ENCODE peak calls at places on chromosomes 3 and 15, in nine cellular contexts. C is prostate gland, S is Panc1, R is mesenchymal stem cell, J is brain microvascular endothelial cell, O is coronary artery, K is breast epithelium, F is upper lobe of right lung, W is HCT116. U is an unnamed sample.

GRCh38 chr3:113151475-113152031 is 59.8 kb upstream of the BOC start:
- DNase-seq in S (no peak), R (peak; percentile 96), J (no peak), W (no peak), C (no peak), K (no peak), O (no peak), F (no peak), U (peak; percentile 69)

GRCh38 chr15:81304226-81304625 is 19.7 kb downstream of the STARD5 start:
- DNase-seq in F (peak; percentile 25), K (no peak), C (no peak), R (peak; percentile 82), O (no peak), S (no peak), W (no peak), J (peak; percentile 68), U (peak; percentile 80)

GRCh38 chr3:146142757-146143156 is 18.2 kb downstream of the PLOD2 start:
- DNase-seq in F (no peak), C (no peak), O (no peak), W (no peak), R (peak; percentile 89), J (peak; percentile 64), S (no peak), K (no peak), U (peak; percentile 75)

GRCh38 chr15:71171195-71171594 is 55.9 kb downstream of the THSD4 start:
- DNase-seq in R (no peak), W (no peak), F (no peak), J (no peak), C (no peak), K (no peak), O (no peak), S (no peak), U (no peak)

GRCh38 chr3:41881233-41881821 is 80.6 kb downstream of the ULK4 start:
- DNase-seq in C (peak; percentile 30), S (peak; percentile 10), O (no peak), K (no peak), J (peak; percentile 16), W (no peak), F (no peak), R (peak; percentile 47), U (peak; percentile 3)

GRCh38 chr15:41332788-41333527 is at the start of gene NUSAP1:
- DNase-seq in F (no peak), S (no peak), R (no peak), W (no peak), K (no peak), C (no peak), J (no peak), O (no peak), U (no peak)

GRCh38 chr3:126961191-126961790 is 21.6 kb upstream of the PLXNA1 start:
- DNase-seq in O (peak; percentile 85), C (peak; percentile 55), S (no peak), K (peak; percentile 52), J (peak; percentile 20), W (no peak), F (peak; percentile 68), R (peak; percentile 35), U (peak; percentile 30)

GRCh38 chr3:139533781-139534443 is 5.6 kb downstream of the RBP1 start:
- DNase-seq in J (peak; percentile 92), W (peak; percentile 69), F (no peak), C (no peak), S (no peak), R (peak; percentile 4), O (no peak), K (no peak), U (peak; percentile 86)

DNA sequence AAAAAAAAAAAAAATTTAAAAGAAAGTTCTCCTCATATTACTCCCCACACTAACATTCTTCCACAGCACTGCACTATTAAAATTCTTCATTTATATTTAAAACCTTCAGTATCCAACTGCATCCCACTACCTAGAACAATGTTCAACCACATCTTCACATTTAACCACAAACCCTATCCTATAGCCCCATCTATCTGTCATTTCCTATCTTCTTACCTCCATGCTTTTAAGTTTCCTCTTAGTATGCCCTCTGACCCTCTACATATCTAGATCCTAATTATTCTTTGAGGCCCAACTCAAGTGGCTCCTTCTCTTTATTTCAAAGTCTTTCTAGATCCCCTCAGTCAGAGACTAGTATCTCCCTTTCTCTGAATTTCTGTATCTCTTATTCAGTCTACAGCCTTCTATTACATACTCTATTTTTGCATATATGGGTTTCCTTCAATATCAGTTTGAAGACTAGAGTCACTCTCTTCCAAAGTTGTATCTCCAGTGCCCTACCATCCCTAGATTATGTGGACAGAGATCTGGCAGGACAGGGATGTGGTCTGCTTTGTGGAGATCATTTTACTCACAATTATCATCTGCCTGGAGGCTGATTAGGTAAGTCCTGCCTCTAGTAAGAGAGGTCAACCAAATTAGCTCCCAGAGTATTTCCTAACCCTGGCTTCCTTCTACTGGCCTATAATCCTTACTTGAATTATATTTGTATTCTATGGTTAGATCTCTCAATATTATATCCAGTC is 1.4 kb downstream of the CIAO2A start:
- DNase-seq in O (no peak), S (no peak), F (no peak), K (no peak), R (no peak), W (no peak), C (no peak), J (no peak), U (no peak)
- H3K27ac ChIP-seq in O (no peak overlapping the region), S (peak overlapping the region; percentile 99), F (peak overlapping the region; percentile 90), K (no peak overlapping the region), R (no peak overlapping the region), W (peak overlapping the region; percentile 65), C (peak overlapping the region; percentile 90), J (no peak overlapping the region), U (no peak overlapping the region)

DNA sequence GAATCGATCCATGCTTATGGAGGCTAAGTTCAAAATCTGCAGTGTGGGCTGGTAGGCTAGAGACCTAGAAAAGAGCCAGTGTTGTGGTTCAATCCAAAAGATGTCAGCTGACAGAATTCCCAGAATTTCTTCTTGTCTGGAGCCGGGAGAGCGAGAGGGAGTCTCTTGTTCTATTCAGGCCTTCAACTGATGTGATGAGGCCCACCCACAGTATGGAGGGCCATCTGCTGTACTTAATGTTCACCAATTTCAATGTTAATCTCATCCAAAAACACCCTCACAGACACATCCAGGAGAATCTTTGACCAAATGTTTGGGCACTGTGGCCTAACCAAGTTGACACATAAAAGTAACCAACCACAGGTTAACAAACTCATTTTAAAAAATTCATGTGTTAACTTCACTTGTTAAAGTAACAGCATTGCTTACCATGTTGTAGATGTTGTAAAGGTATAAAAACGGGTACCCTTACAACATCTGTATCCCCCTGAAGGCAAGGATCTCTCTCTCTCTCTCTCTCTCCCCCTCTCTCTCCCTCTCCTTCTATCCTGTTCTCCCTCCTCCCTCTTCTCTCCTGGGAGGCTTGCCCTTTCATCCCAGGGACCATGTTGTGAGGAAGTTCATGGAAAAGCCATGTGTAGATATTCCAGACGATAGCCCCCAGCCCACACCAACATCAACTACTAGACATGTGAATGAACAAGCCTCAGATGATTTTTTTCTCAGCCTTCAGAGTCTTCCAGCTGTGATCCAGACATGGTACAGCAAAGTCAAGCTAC is 66.4 kb upstream of the CHD2 start:
- DNase-seq in J (no peak), R (no peak), O (no peak), F (no peak), W (no peak), C (no peak), S (no peak), K (no peak), U (no peak)
- H3K27ac ChIP-seq in J (no peak overlapping the region), R (peak overlapping the region; percentile 97), O (peak overlapping the region; percentile 98), F (peak overlapping the region; percentile 90), W (peak overlapping the region; percentile 92), C (peak overlapping the region; percentile 91), S (peak overlapping the region; percentile 99), K (peak overlapping the region; percentile 95), U (no peak overlapping the region)

GRCh38 chr3:101828289-101828688 is 21.0 kb upstream of the NFKBIZ start:
- DNase-seq in S (no peak), C (no peak), J (no peak), K (no peak), W (no peak), O (no peak), F (no peak), R (no peak), U (no peak)
- H3K27ac ChIP-seq in S (peak overlapping the region; percentile 81), C (peak overlapping the region; percentile 90), J (peak overlapping the region; percentile 88), K (peak overlapping the region; percentile 93), W (peak overlapping the region; percentile 74), O (peak overlapping the region; percentile 89), F (peak overlapping the region; percentile 88), R (peak overlapping the region; percentile 62), U (peak overlapping the region; percentile 86)

GRCh38 chr15:68792901-68793766 is 27.6 kb downstream of the ANP32A start:
- DNase-seq in R (no peak), K (peak; percentile 89), O (no peak), W (no peak), S (no peak), J (no peak), F (peak; percentile 84), C (peak; percentile 94), U (no peak)
- H3K27ac ChIP-seq in R (no peak overlapping the region), K (peak overlapping the region; percentile 92), O (no peak overlapping the region), W (no peak overlapping the region), S (no peak overlapping the region), J (no peak overlapping the region), F (peak overlapping the region; percentile 75), C (peak overlapping the region; percentile 91), U (no peak overlapping the region)

GRCh38 chr15:33069161-33069560 is 125.4 kb downstream of the FMN1 start:
- DNase-seq in J (no peak), O (no peak), C (no peak), S (no peak), R (no peak), K (no peak), W (no peak), F (no peak), U (no peak)

GRCh38 chr15:33068007-33068441 is 126.5 kb downstream of the FMN1 start:
- DNase-seq in R (peak; percentile 37), O (no peak), C (peak; percentile 65), K (peak; percentile 65), J (peak; percentile 28), W (no peak), F (peak; percentile 90), S (no peak), U (no peak)

GRCh38 chr15:33066584-33066983 is 127.9 kb downstream of the FMN1 start:
- DNase-seq in O (no peak), S (no peak), J (no peak), R (no peak), C (no peak), F (no peak), W (no peak), K (no peak), U (no peak)

GRCh38 chr15:33068531-33068990 is 126.0 kb downstream of the FMN1 start:
- DNase-seq in J (no peak), K (peak; percentile 76), F (peak; percentile 84), W (no peak), S (no peak), C (peak; percentile 93), O (no peak), R (peak; percentile 17), U (peak; percentile 23)

GRCh38 chr15:33067456-33067855 is 127.1 kb downstream of the FMN1 start:
- DNase-seq in C (no peak), W (no peak), F (no peak), S (no peak), K (no peak), O (no peak), R (peak; percentile 16), J (peak; percentile 76), U (peak; percentile 71)
- H3K27ac ChIP-seq in C (peak overlapping the region; percentile 70), W (no peak overlapping the region), F (peak overlapping the region; percentile 79), S (peak overlapping the region; percentile 65), K (peak overlapping the region; percentile 95), O (no peak overlapping the region), R (peak overlapping the region; percentile 91), J (peak overlapping the region; percentile 70), U (peak overlapping the region; percentile 82)